ENCODE peak calls at places on chromosome 10, in nine cellular contexts. B is AG08395, V is C1 segment of cervical spinal cord, Z is NCI-H1694 treated with DMSO at 0.1 percent for 48 hours, N is ureter, M is IMR-90, U is brain pericyte, E is NCI-H446, W is left cardiac atrium. Y is an unnamed sample.

GRCh38 chr10:123637326-123637880 is 28.8 kb upstream of the GPR26 start:
- DNase-seq in B (peak), V (no peak), Z (no peak), N (no peak), M (no peak), U (no peak), E (no peak), W (no peak), Y (peak)

GRCh38 chr10:98055875-98056516 is 25.6 kb upstream of the CRTAC1 start:
- DNase-seq in B (no peak), V (no peak), Z (no peak), N (no peak), M (peak), U (no peak), E (no peak), W (no peak), Y (no peak)

GRCh38 chr10:62380002-62380401 is 5.8 kb downstream of the ZNF365 start:
- DNase-seq in B (peak), V (no peak), Z (no peak), N (no peak), M (peak), U (no peak), E (no peak), W (no peak), Y (no peak)

GRCh38 chr10:9010931-9011670 is 956.6 kb downstream of the GATA3 start:
- DNase-seq in B (no peak), V (no peak), Z (no peak), N (no peak), M (no peak), U (no peak), E (no peak), W (no peak), Y (no peak)

GRCh38 chr10:109852004-109852717 is 71.2 kb downstream of the XPNPEP1 start:
- DNase-seq in B (peak), V (peak), Z (peak), N (peak), M (peak), U (peak), E (peak), W (peak), Y (peak)

GRCh38 chr10:32073676-32074075 is 17.5 kb upstream of the KIF5B start:
- DNase-seq in B (no peak), V (no peak), Z (no peak), N (no peak), M (peak), U (no peak), E (no peak), W (no peak), Y (peak)

GRCh38 chr10:43959854-43960415 is 311.3 kb upstream of the ZNF32 start:
- DNase-seq in B (no peak), V (no peak), Z (no peak), N (peak), M (no peak), U (no peak), E (no peak), W (no peak), Y (peak)

GRCh38 chr10:49749144-49749543 is 13.0 kb downstream of the OGDHL start:
- DNase-seq in B (no peak), V (no peak), Z (no peak), N (no peak), M (no peak), U (no peak), E (no peak), W (no peak), Y (peak)

GRCh38 chr10:34641147-34641912 is 173.8 kb downstream of the PARD3 start:
- DNase-seq in B (no peak), V (no peak), Z (no peak), N (no peak), M (no peak), U (no peak), E (no peak), W (no peak), Y (no peak)

GRCh38 chr10:1431229-1431628 is 306.1 kb downstream of the ADARB2 start:
- DNase-seq in B (no peak), V (no peak), Z (no peak), N (no peak), M (no peak), U (no peak), E (no peak), W (no peak), Y (no peak)

GRCh38 chr10:3914702-3915101 is 129.7 kb upstream of the KLF6 start:
- DNase-seq in B (no peak), V (no peak), Z (no peak), N (no peak), M (no peak), U (no peak), E (no peak), W (no peak), Y (no peak)

GRCh38 chr10:110337906-110338305 is 33.2 kb upstream of the SMNDC1 start:
- DNase-seq in B (peak), V (no peak), Z (peak), N (no peak), M (peak), U (no peak), E (peak), W (no peak), Y (no peak)

GRCh38 chr10:49598986-49599385 is 11.1 kb upstream of the SLC18A3 start:
- DNase-seq in B (no peak), V (no peak), Z (no peak), N (no peak), M (peak), U (no peak), E (no peak), W (no peak), Y (peak)

GRCh38 chr10:93222876-93223275 is 149.2 kb downstream of the CYP26A1 start:
- DNase-seq in B (no peak), V (no peak), Z (no peak), N (no peak), M (no peak), U (no peak), E (no peak), W (no peak), Y (peak)

GRCh38 chr10:99913831-99914235 is 95.9 kb downstream of the DNMBP start:
- DNase-seq in B (no peak), V (no peak), Z (no peak), N (no peak), M (no peak), U (no peak), E (no peak), W (no peak), Y (no peak)